ENCODE peak calls at places on chromosomes 2 and 18, in four cellular contexts. L is GM12878, N is K562, P is HepG2. W is an unnamed sample.

GRCh38 chr2:118224144-118224887 is 136.0 kb downstream of the INSIG2 start:
- DNase-seq in L (no peak), N (no peak), P (no peak), W (no peak)

GRCh38 chr2:154484338-154485099 is 214.0 kb upstream of the KCNJ3 start:
- DNase-seq in L (no peak), N (no peak), P (no peak), W (no peak)

GRCh38 chr2:183532514-183532913 is 408.3 kb downstream of the NUP35 start:
- DNase-seq in L (no peak), N (no peak), P (no peak), W (no peak)

GRCh38 chr2:37984589-37984988 is 59.5 kb downstream of the RMDN2 start:
- DNase-seq in L (no peak), N (no peak), P (no peak), W (no peak)

GRCh38 chr2:231007159-231008045 is 11.5 kb downstream of the SPATA3 start:
- DNase-seq in L (no peak), N (no peak), P (peak), W (no peak)

GRCh38 chr2:137865954-137866540 is 98.2 kb upstream of the HNMT start:
- DNase-seq in L (no peak), N (peak), P (peak), W (peak)

GRCh38 chr2:190216829-190217228 is 102.8 kb downstream of the HIBCH start:
- DNase-seq in L (no peak), N (peak), P (peak), W (peak)

GRCh38 chr18:39350916-39351315 is 1785.3 kb upstream of the CELF4 start:
- DNase-seq in L (no peak), N (no peak), P (no peak), W (no peak)

GRCh38 chr18:42229211-42230210 is 274.5 kb downstream of the PIK3C3 start:
- DNase-seq in L (peak), N (no peak), P (no peak), W (no peak)

GRCh38 chr2:218879881-218880748 is 537 bp upstream of the WNT10A start:
- DNase-seq in L (peak), N (no peak), P (no peak), W (no peak)

GRCh38 chr2:128681351-128681906 is 362.8 kb upstream of the HS6ST1 start:
- DNase-seq in L (no peak), N (no peak), P (no peak), W (no peak)

GRCh38 chr2:15436195-15436594 is 124.9 kb downstream of the NBAS start:
- DNase-seq in L (no peak), N (no peak), P (no peak), W (no peak)

GRCh38 chr2:61090386-61090921 is 24.8 kb downstream of the SANBR start:
- DNase-seq in L (no peak), N (no peak), P (peak), W (no peak)

GRCh38 chr18:24398515-24398914 is 891 bp upstream of the OSBPL1A start:
- DNase-seq in L (no peak), N (no peak), P (no peak), W (no peak)

GRCh38 chr2:185145316-185146121 is 547.2 kb downstream of the ZNF804A start:
- DNase-seq in L (no peak), N (no peak), P (peak), W (no peak)

GRCh38 chr2:28530785-28531184 is 34.9 kb downstream of the PLB1 start:
- DNase-seq in L (no peak), N (no peak), P (no peak), W (no peak)

GRCh38 chr18:77470836-77471413 is 221.3 kb downstream of the GALR1 start:
- DNase-seq in L (no peak), N (no peak), P (no peak), W (no peak)

GRCh38 chr2:61700465-61700864 is 153.4 kb downstream of the FAM161A start:
- DNase-seq in L (no peak), N (no peak), P (no peak), W (no peak)

GRCh38 chr2:231663458-231664290 is 44.7 kb upstream of the PTMA start:
- DNase-seq in L (no peak), N (no peak), P (no peak), W (no peak)

GRCh38 chr18:3898866-3899613 is 449.1 kb downstream of the TGIF1 start:
- DNase-seq in L (no peak), N (no peak), P (no peak), W (no peak)

GRCh38 chr18:12838178-12838634 is 45.8 kb downstream of the PTPN2 start:
- DNase-seq in L (peak), N (peak), P (peak), W (peak)

GRCh38 chr18:46262856-46263255 is 158.7 kb downstream of the HAUS1 start:
- DNase-seq in L (no peak), N (no peak), P (no peak), W (no peak)

GRCh38 chr2:19811186-19811585 is 90.6 kb downstream of the TTC32 start:
- DNase-seq in L (no peak), N (no peak), P (no peak), W (no peak)
- TF ChIP-seq TARDBP in L (no peak), N (no peak), P (no peak), W (no peak)

DNA sequence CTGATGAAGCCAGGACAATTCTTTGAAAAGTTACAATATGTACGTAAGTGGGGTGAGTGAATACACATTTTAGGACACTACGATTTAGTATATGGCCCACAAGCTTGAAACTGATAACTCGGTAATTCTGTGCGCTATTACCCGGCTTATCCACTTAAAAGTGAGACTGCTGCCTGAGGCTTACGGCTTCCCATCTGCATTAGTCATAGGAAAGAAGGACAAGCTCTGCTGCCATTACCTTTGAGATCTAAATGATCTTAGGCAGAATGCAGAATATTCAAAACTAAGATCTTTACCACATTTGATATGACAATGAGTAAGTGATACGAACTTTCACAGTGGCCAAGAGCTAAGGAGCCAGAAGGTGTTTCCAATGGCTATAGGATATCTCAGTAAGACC is 133.3 kb downstream of the GAREM1 start:
- DNase-seq in L (no peak), N (no peak), P (no peak), W (no peak)
- TF ChIP-seq TARDBP in L (no peak), N (no peak), P (no peak), W (no peak)

GRCh38 chr18:58753976-58754375 is 82.7 kb downstream of the MALT1 start:
- DNase-seq in L (no peak), N (no peak), P (no peak), W (no peak)
- TF ChIP-seq TARDBP in L (no peak), N (no peak), P (no peak), W (no peak)

DNA sequence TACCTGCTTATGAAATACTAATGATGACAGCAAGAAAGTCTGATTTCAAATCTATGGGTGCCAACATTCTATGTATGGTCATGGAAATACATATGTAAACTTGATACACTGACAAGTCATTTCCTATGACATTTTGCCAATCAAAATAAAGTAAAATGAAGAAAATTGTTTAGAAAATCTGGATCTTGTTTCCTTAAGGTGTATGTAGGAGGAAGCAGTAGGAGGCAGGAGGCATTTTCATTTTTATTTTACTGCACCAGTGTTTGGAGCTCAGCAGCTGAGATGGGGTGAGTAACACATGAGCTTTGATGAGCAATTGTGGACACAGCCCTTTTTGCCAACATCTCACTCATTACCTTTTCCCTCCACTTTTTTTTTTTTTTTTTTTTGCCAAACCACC is 167.0 kb downstream of the AFF3 start:
- DNase-seq in L (no peak), N (no peak), P (no peak), W (no peak)
- TF ChIP-seq TARDBP in L (no peak), N (no peak), P (no peak), W (no peak)

DNA sequence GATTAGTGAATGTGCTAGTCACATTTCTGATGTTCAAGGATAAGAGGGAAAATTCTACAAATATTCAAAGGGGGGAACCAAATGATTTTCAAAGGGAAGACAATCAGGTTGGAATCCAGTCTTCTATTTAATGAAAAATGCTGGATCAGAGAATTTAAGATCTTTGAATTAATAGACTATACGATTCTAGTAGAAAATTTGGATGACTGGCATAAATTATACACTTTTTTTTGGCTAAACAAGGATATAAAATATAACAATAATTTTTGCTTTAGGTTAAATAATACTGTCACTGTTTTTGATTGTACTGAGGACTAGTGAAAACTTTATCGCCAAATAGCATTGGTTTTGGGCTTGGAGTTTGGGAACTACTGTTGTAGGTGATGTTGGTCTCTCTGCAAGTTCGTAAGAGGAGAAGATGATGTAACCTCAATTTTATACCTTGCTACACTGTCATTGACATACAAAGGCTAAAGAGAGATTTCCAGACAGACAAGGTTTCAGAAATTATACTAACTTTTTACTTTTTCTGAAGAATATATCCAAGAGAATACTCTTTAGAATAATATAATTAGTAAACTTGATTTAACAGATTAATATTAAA is 51.3 kb downstream of the NCOA1 start:
- DNase-seq in L (no peak), N (no peak), P (no peak), W (no peak)
- TF ChIP-seq TARDBP in L (no peak), N (no peak), P (no peak), W (no peak)

GRCh38 chr2:39059366-39059952 is 61.4 kb downstream of the SOS1 start:
- DNase-seq in L (no peak), N (peak), P (peak), W (peak)
- TF ChIP-seq TARDBP in L (no peak), N (no peak), P (no peak), W (no peak)

DNA sequence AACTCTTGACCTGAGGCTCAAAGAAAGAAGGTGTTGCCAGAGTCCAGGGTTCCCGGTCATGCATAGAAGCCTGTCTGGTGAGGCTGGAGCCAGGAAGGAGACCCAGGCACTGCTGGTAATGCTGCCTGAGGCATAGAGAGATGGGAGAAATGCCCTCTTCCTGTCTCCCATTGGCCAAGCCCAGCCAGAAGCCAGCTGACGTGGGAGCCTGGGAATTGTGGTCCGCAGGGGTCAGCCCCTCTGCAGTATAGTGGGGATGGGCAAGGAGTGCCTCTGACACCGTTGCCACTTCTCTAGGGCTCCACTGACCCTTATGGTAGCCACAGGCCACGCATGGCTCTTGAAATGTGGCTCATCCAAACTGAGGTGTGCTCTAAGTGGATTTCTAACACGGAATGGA is 95.7 kb downstream of the CTIF start:
- DNase-seq in L (no peak), N (no peak), P (no peak), W (no peak)
- TF ChIP-seq TARDBP in L (no peak), N (no peak), P (no peak), W (no peak)

W was measured in HEK293T.